ENCODE peak calls at places on chromosome 13, in seven cellular contexts. V is uterus, E is body of pancreas, J is tibial artery, B is astrocyte of the cerebellum, N is ovary, I is endothelial cell of umbilical vein. C is an unnamed sample.
A peak's percentile ranks its signal among the peaks of the same experiment; 100 is the strongest.

GRCh38 chr13:49219647-49220034 is 497 bp upstream of the MLNR start:
- DNase-seq in V (no peak), E (no peak), J (no peak), B (no peak), N (no peak), I (peak; percentile 15), C (no peak)

GRCh38 chr13:32976046-32976781 is 40.0 kb upstream of the KL start:
- DNase-seq in V (no peak), E (no peak), J (no peak), B (no peak), N (no peak), I (no peak), C (no peak)

GRCh38 chr13:78161266-78161665 is 242.6 kb upstream of the EDNRB start:
- DNase-seq in V (no peak), E (no peak), J (no peak), B (no peak), N (no peak), I (no peak), C (no peak)

GRCh38 chr13:45742985-45743384 is 40.9 kb downstream of the CBY2 start:
- DNase-seq in V (no peak), E (no peak), J (no peak), B (no peak), N (no peak), I (no peak), C (no peak)

GRCh38 chr13:49265822-49266221 is 18.1 kb downstream of the CDADC1 start:
- DNase-seq in V (no peak), E (no peak), J (no peak), B (peak; percentile 26), N (no peak), I (no peak), C (no peak)

GRCh38 chr13:105655046-105655445 is 880.4 kb downstream of the EFNB2 start:
- DNase-seq in V (no peak), E (no peak), J (no peak), B (peak; percentile 76), N (no peak), I (no peak), C (peak; percentile 14)

GRCh38 chr13:106343831-106344230 is 191.6 kb downstream of the EFNB2 start:
- DNase-seq in V (no peak), E (no peak), J (no peak), B (no peak), N (no peak), I (peak; percentile 7), C (no peak)

GRCh38 chr13:46480131-46480530 is 72.8 kb upstream of the LRCH1 start:
- DNase-seq in V (no peak), E (no peak), J (no peak), B (no peak), N (no peak), I (no peak), C (no peak)

GRCh38 chr13:56009418-56009817 is 1131.3 kb upstream of the PRR20A start:
- DNase-seq in V (no peak), E (no peak), J (no peak), B (no peak), N (no peak), I (no peak), C (no peak)

GRCh38 chr13:20126460-20127262 is 34.2 kb downstream of the GJA3 start:
- DNase-seq in V (no peak), E (no peak), J (no peak), B (no peak), N (no peak), I (no peak), C (no peak)

GRCh38 chr13:99895999-99896695 is 75.4 kb downstream of the ZIC5 start:
- DNase-seq in V (no peak), E (no peak), J (no peak), B (no peak), N (no peak), I (no peak), C (no peak)

GRCh38 chr13:64810701-64811258 is 2419.4 kb downstream of the PCDH9 start:
- DNase-seq in V (no peak), E (no peak), J (no peak), B (no peak), N (no peak), I (peak; percentile 65), C (no peak)

GRCh38 chr13:19795956-19796355 is 13.2 kb upstream of the PSPC1 start:
- DNase-seq in V (no peak), E (no peak), J (no peak), B (no peak), N (no peak), I (no peak), C (no peak)

GRCh38 chr13:30715837-30716236 is 19.5 kb upstream of the ALOX5AP start:
- DNase-seq in V (no peak), E (no peak), J (no peak), B (no peak), N (no peak), I (no peak), C (no peak)

GRCh38 chr13:46687810-46688209 is 109.2 kb downstream of the ESD start:
- DNase-seq in V (no peak), E (peak; percentile 22), J (no peak), B (peak; percentile 18), N (no peak), I (no peak), C (no peak)

GRCh38 chr13:52359534-52359933 is 46.4 kb downstream of the THSD1 start:
- DNase-seq in V (no peak), E (no peak), J (no peak), B (no peak), N (no peak), I (no peak), C (no peak)

GRCh38 chr13:66216723-66217122 is 1013.4 kb downstream of the PCDH9 start:
- DNase-seq in V (no peak), E (no peak), J (no peak), B (no peak), N (no peak), I (no peak), C (no peak)

GRCh38 chr13:42355118-42355840 is 83.3 kb downstream of the AKAP11 start:
- DNase-seq in V (no peak), E (no peak), J (no peak), B (no peak), N (no peak), I (no peak), C (no peak)

GRCh38 chr13:113078895-113079720 is 26.5 kb upstream of the F7 start:
- DNase-seq in V (no peak), E (no peak), J (no peak), B (no peak), N (no peak), I (no peak), C (no peak)

GRCh38 chr13:77448689-77449088 is 86.8 kb upstream of the SCEL start:
- DNase-seq in V (no peak), E (no peak), J (no peak), B (no peak), N (no peak), I (no peak), C (no peak)

GRCh38 chr13:81927347-81927746 is 1586.4 kb upstream of the SPRY2 start:
- DNase-seq in V (no peak), E (no peak), J (no peak), B (no peak), N (no peak), I (no peak), C (no peak)

GRCh38 chr13:21344662-21345176 is 114.4 kb downstream of the ZDHHC20 start:
- DNase-seq in V (no peak), E (no peak), J (no peak), B (no peak), N (no peak), I (no peak), C (no peak)

GRCh38 chr13:91169641-91170040 is 177.8 kb upstream of the MIR17HG start:
- DNase-seq in V (no peak), E (no peak), J (no peak), B (peak; percentile 16), N (no peak), I (no peak), C (no peak)

GRCh38 chr13:95356916-95357315 is 55.7 kb upstream of the ABCC4 start:
- DNase-seq in V (no peak), E (no peak), J (no peak), B (no peak), N (no peak), I (no peak), C (no peak)

GRCh38 chr13:99367663-99368448 is 60.7 kb upstream of the GPR183 start:
- DNase-seq in V (no peak), E (no peak), J (no peak), B (no peak), N (no peak), I (no peak), C (no peak)

DNA sequence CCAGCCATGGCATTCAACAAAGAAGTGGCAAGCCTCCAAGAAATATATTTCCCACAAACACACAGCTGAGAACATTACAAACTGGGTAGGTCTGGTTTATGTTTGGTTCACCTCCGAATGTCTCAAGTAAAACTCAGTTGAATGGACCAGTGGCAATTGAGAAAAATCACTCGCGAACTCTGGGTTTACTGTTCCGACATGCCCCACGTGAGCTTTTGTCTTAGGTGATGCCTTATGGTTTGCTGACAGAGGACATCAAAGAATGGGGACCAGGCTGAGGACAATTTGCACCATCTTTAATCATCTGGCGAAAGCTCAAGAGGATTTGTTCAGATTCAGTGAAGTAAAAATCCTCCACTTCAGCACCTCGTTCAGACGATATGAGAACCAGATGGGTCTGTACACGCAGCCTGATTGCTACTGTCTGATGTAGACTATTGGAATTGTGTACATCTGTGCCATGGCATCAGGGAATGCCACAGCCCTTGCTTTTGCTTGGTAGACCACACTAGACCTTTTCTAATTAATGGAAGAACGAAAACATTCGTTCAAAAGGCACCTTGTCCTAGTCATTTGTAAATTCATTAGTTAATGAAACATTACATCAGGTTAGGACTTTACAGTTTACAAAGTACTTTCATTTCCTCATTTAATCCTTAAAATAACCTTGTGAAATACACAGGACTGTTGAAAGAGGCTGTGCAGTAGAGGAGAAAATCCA is 59.4 kb downstream of the SLC10A2 start:
- DNase-seq in V (no peak), E (no peak), J (no peak), B (no peak), N (no peak), I (no peak), C (no peak)
- H3K4me3 ChIP-seq in V (no peak overlapping the region), E (no peak overlapping the region), J (no peak overlapping the region), B (no peak overlapping the region), N (no peak overlapping the region), I (no peak overlapping the region), C (no peak overlapping the region)

GRCh38 chr13:53422415-53422814 is 393.8 kb downstream of the OLFM4 start:
- DNase-seq in V (no peak), E (no peak), J (no peak), B (no peak), N (no peak), I (no peak), C (no peak)
- TF ChIP-seq CTCF in V (no peak), E (no peak), J (no peak), B (no peak), N (no peak), I (no peak), C (no peak)

GRCh38 chr13:101415358-101416174 is 742 bp downstream of the NALCN start:
- DNase-seq in V (no peak), E (no peak), J (no peak), B (no peak), N (no peak), I (peak; percentile 13), C (no peak)
- H3K4me3 ChIP-seq in V (no peak overlapping the region), E (peak overlapping the region; percentile 40), J (peak overlapping the region; percentile 96), B (peak overlapping the region; percentile 52), N (peak overlapping the region; percentile 15), I (peak overlapping the region; percentile 43), C (peak overlapping the region; percentile 58)

DNA sequence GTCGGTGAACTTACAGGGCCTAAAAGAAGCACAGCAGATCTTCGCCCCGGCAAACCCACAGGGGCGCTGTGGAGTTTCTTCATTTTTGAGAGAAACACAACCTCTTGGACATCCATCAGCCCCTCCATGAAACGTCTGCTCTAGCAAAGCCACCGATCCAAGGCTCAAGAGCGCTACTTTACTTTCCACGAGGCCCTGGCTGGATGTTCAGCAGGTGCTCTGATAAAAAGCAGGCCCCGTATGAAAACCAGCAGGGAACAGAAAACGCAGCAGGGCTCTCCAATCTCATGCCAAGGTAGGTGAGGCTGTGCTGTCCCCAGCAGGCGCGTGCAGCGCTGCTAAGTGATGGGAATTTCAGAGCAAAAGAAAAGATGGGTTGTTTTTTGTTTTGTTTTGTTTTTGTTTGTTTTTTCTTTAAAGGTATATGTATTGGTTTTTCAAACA is 86.7 kb downstream of the IRS2 start:
- DNase-seq in V (no peak), E (no peak), J (no peak), B (no peak), N (no peak), I (no peak), C (no peak)
- TF ChIP-seq CTCF in V (no peak), E (no peak), J (no peak), B (no peak), N (no peak), I (no peak), C (no peak)

C was measured in AG09309.